ENCODE peak calls at places on chromosomes 2 and 18, in four cellular contexts. D, V, W and G are unnamed samples.

GRCh38 chr2:218387369-218388194 is 5.5 kb downstream of the SLC11A1 start:
- DNase-seq in D (no peak), V (no peak), W (no peak), G (no peak)

GRCh38 chr2:133138693-133139092 is 429.6 kb downstream of the NCKAP5 start:
- DNase-seq in D (no peak), V (no peak), W (no peak), G (no peak)

GRCh38 chr2:159441182-159441581 is 154.7 kb upstream of the WDSUB1 start:
- DNase-seq in D (no peak), V (no peak), W (no peak), G (no peak)

GRCh38 chr18:69400976-69401474 is 337 bp downstream of the DOK6 start:
- DNase-seq in D (no peak), V (no peak), W (no peak), G (no peak)

GRCh38 chr2:199798881-199799580 is 52.0 kb downstream of the FTCDNL1 start:
- DNase-seq in D (no peak), V (no peak), W (no peak), G (no peak)

GRCh38 chr2:127422631-127423475 is 4.6 kb downstream of the PROC start:
- DNase-seq in D (peak), V (no peak), W (peak), G (peak)

GRCh38 chr18:50080932-50081560 is 113.9 kb downstream of the MYO5B start:
- DNase-seq in D (no peak), V (no peak), W (no peak), G (no peak)

GRCh38 chr2:2324565-2325101 is 6.4 kb downstream of the MYT1L start:
- DNase-seq in D (no peak), V (no peak), W (no peak), G (no peak)

GRCh38 chr18:4035521-4035920 is 419.6 kb downstream of the DLGAP1 start:
- DNase-seq in D (no peak), V (no peak), W (no peak), G (no peak)

GRCh38 chr18:50142441-50143120 is 52.4 kb downstream of the MYO5B start:
- DNase-seq in D (no peak), V (no peak), W (no peak), G (no peak)

GRCh38 chr18:31497711-31498449 is at the start of gene DSG2:
- DNase-seq in D (peak), V (no peak), W (peak), G (no peak)

GRCh38 chr2:181673178-181673577 is 7.1 kb downstream of the NEUROD1 start:
- DNase-seq in D (no peak), V (peak), W (no peak), G (no peak)

GRCh38 chr2:111617804-111618576 is 266.0 kb downstream of the ANAPC1 start:
- DNase-seq in D (no peak), V (no peak), W (no peak), G (peak)

GRCh38 chr2:129192841-129193253 is 786.6 kb upstream of the RAB6C start:
- DNase-seq in D (no peak), V (no peak), W (no peak), G (no peak)

GRCh38 chr2:67982956-67983355 is 79.8 kb downstream of the C1D start:
- DNase-seq in D (no peak), V (no peak), W (no peak), G (no peak)

GRCh38 chr2:213640742-213641425 is 356.6 kb downstream of the SPAG16 start:
- DNase-seq in D (no peak), V (no peak), W (no peak), G (no peak)

GRCh38 chr18:42412281-42412680 is 457.2 kb downstream of the PIK3C3 start:
- DNase-seq in D (no peak), V (no peak), W (no peak), G (no peak)

GRCh38 chr2:46983065-46983801 is 67.6 kb upstream of the MCFD2 start:
- DNase-seq in D (peak), V (peak), W (peak), G (no peak)

GRCh38 chr2:109607766-109608165 is 6.0 kb downstream of the SEPTIN10 start:
- DNase-seq in D (no peak), V (no peak), W (no peak), G (no peak)

GRCh38 chr2:144944506-144945230 is 424.7 kb upstream of the ZEB2 start:
- DNase-seq in D (no peak), V (no peak), W (no peak), G (no peak)

GRCh38 chr2:217868911-217869334 is 133.9 kb downstream of the TNS1 start:
- DNase-seq in D (no peak), V (no peak), W (no peak), G (no peak)

GRCh38 chr18:58536534-58537271 is 92.2 kb downstream of the ALPK2 start:
- DNase-seq in D (no peak), V (no peak), W (no peak), G (no peak)

GRCh38 chr18:58263055-58263732 is 219.2 kb downstream of the NEDD4L start:
- DNase-seq in D (no peak), V (no peak), W (no peak), G (no peak)

GRCh38 chr2:189188446-189188845 is 8.9 kb upstream of the COL5A2 start:
- DNase-seq in D (no peak), V (no peak), W (no peak), G (no peak)

GRCh38 chr2:191178066-191178701 is 27.4 kb upstream of the STAT4 start:
- DNase-seq in D (no peak), V (no peak), W (no peak), G (no peak)

GRCh38 chr2:47007221-47007825 is 91.7 kb upstream of the MCFD2 start:
- DNase-seq in D (no peak), V (no peak), W (no peak), G (no peak)

GRCh38 chr18:50089702-50090101 is 105.2 kb downstream of the MYO5B start:
- DNase-seq in D (no peak), V (no peak), W (no peak), G (no peak)

GRCh38 chr2:26720322-26721166 is 28.0 kb downstream of the KCNK3 start:
- DNase-seq in D (no peak), V (no peak), W (no peak), G (no peak)

GRCh38 chr2:208379192-208379591 is 27.4 kb upstream of the PTH2R start:
- DNase-seq in D (no peak), V (no peak), W (no peak), G (no peak)

GRCh38 chr2:55511508-55512124 is 7.9 kb upstream of the CFAP36 start:
- DNase-seq in D (no peak), V (no peak), W (no peak), G (no peak)

GRCh38 chr2:114515901-114516300 is 73.5 kb downstream of the DPP10 start:
- DNase-seq in D (no peak), V (no peak), W (no peak), G (no peak)

GRCh38 chr2:37653805-37654378 is 17.6 kb downstream of the CDC42EP3 start:
- DNase-seq in D (no peak), V (peak), W (no peak), G (peak)

GRCh38 chr2:148350211-148350610 is 294.3 kb upstream of the EPC2 start:
- DNase-seq in D (no peak), V (no peak), W (no peak), G (no peak)

GRCh38 chr2:42962521-42962953 is 170.2 kb upstream of the HAAO start:
- DNase-seq in D (no peak), V (no peak), W (no peak), G (no peak)

GRCh38 chr2:64459575-64459974 is 5.6 kb downstream of the LGALSL start:
- DNase-seq in D (no peak), V (no peak), W (no peak), G (no peak)

GRCh38 chr2:108417254-108417653 is 31.8 kb upstream of the GCC2 start:
- DNase-seq in D (no peak), V (no peak), W (no peak), G (no peak)

GRCh38 chr2:234954551-234954992 is 2.8 kb downstream of the SH3BP4 start:
- DNase-seq in D (no peak), V (no peak), W (no peak), G (no peak)

GRCh38 chr2:234955091-234955511 is 3.3 kb downstream of the SH3BP4 start:
- DNase-seq in D (no peak), V (no peak), W (no peak), G (no peak)

GRCh38 chr2:234958311-234958710 is 6.5 kb downstream of the SH3BP4 start:
- DNase-seq in D (no peak), V (no peak), W (no peak), G (no peak)

GRCh38 chr2:234957533-234958135 is 5.8 kb downstream of the SH3BP4 start:
- DNase-seq in D (no peak), V (no peak), W (no peak), G (no peak)

GRCh38 chr2:234955971-234956509 is 4.2 kb downstream of the SH3BP4 start:
- DNase-seq in D (no peak), V (no peak), W (no peak), G (no peak)
- TF ChIP-seq SPI1 in D (no peak), V (no peak), W (no peak), G (no peak)

DNA sequence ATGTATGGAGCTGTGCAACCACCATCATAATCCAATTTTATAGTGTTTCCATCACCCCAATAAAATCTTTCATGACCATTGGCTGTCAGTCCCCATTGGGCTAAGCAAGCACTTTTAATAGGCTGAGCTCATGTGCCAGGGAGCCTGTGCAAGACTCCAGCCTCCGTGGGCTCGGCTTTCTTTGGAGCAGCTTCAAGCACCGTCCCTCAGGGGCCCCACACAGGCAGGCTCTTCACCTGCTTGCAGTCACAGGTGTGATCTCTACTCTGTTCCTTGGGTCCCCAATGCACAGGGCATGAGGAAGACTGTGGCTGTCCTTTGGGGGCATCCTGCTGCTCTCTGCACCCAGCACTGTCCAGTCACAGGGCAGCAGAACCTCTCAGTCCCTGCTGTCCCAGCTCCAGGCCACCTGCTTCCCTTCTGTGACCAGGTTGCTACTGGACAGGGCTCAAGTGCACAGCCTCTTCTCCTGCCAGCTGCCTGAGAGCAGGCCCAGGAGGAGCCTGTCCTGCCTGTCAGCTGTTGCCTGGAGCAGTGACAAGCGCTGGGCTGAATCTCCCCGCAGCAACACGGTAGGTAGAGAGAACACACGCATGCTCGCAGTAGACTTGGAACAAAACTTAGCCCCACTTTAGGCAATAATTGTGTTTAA is 40.7 kb upstream of the TMEM131 start:
- DNase-seq in D (no peak), V (no peak), W (no peak), G (no peak)
- TF ChIP-seq SPI1 in D (no peak), V (no peak), W (no peak), G (no peak)

GRCh38 chr2:40488927-40489677 is 37.2 kb upstream of the SLC8A1 start:
- DNase-seq in D (no peak), V (no peak), W (no peak), G (peak)
- TF ChIP-seq SPI1 in D (no peak), V (no peak), W (no peak), G (no peak)

DNA sequence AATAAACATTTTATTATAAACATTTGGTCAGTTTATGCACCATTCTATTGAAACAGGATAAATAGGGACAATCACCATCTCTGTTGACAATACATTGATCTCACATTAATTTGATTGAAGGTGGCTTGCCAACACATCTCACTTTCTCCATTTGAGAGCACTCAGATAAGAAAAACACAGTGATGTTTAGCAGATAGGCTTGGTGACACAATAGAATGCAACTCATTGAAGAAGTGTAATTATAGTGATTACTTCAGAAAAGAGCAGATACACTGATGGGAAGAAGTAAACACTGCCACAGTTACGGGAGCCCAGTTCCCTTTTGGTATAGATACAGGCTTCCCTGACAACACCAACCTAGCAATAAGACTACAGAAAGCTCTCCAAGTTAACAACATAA is 89.1 kb downstream of the FIGN start:
- DNase-seq in D (no peak), V (no peak), W (no peak), G (no peak)
- TF ChIP-seq SPI1 in D (no peak), V (no peak), W (no peak), G (no peak)

GRCh38 chr2:121287956-121288355 is 3.0 kb upstream of the TFCP2L1 start:
- DNase-seq in D (no peak), V (no peak), W (no peak), G (no peak)

GRCh38 chr2:121289271-121289670 is 4.3 kb upstream of the TFCP2L1 start:
- DNase-seq in D (no peak), V (no peak), W (no peak), G (no peak)

GRCh38 chr2:121287146-121287798 is 2.3 kb upstream of the TFCP2L1 start:
- DNase-seq in D (no peak), V (no peak), W (no peak), G (no peak)

GRCh38 chr2:121286506-121286905 is 1.5 kb upstream of the TFCP2L1 start:
- DNase-seq in D (no peak), V (no peak), W (no peak), G (no peak)

GRCh38 chr2:121288454-121289231 is 3.6 kb upstream of the TFCP2L1 start:
- DNase-seq in D (no peak), V (no peak), W (no peak), G (no peak)
- TF ChIP-seq SPI1 in D (peak), V (peak), W (peak), G (peak)

GRCh38 chr18:8989855-8990254 is 112.6 kb upstream of the NDUFV2 start:
- DNase-seq in D (no peak), V (no peak), W (no peak), G (no peak)

GRCh38 chr18:8989017-8989416 is 113.5 kb upstream of the NDUFV2 start:
- DNase-seq in D (no peak), V (no peak), W (no peak), G (peak)

GRCh38 chr18:8990276-8991031 is 112.0 kb upstream of the NDUFV2 start:
- DNase-seq in D (no peak), V (no peak), W (no peak), G (no peak)

GRCh38 chr18:8988262-8988871 is 114.1 kb upstream of the NDUFV2 start:
- DNase-seq in D (peak), V (no peak), W (peak), G (peak)

DNA sequence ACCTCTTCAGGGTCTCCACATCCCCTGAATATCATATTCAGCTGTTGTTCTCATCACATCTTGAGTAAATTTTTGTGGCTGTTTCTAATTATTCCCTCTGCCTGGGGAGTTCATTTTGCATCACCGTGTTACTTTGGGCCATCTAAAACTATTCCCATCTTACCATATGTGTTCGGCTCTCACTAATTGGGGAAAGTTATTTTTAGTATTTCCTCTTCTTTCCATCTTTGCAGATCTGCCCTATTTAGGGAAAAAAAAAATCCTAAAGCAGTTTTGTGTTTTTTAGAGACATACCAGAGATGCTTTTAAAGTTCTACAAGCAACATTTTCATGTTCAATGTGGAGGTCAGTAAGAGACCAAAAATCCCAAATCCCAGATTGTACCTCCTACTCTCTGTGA is 111.4 kb upstream of the NDUFV2 start:
- DNase-seq in D (no peak), V (no peak), W (no peak), G (no peak)
- TF ChIP-seq SPI1 in D (no peak), V (no peak), W (no peak), G (no peak)

DNA sequence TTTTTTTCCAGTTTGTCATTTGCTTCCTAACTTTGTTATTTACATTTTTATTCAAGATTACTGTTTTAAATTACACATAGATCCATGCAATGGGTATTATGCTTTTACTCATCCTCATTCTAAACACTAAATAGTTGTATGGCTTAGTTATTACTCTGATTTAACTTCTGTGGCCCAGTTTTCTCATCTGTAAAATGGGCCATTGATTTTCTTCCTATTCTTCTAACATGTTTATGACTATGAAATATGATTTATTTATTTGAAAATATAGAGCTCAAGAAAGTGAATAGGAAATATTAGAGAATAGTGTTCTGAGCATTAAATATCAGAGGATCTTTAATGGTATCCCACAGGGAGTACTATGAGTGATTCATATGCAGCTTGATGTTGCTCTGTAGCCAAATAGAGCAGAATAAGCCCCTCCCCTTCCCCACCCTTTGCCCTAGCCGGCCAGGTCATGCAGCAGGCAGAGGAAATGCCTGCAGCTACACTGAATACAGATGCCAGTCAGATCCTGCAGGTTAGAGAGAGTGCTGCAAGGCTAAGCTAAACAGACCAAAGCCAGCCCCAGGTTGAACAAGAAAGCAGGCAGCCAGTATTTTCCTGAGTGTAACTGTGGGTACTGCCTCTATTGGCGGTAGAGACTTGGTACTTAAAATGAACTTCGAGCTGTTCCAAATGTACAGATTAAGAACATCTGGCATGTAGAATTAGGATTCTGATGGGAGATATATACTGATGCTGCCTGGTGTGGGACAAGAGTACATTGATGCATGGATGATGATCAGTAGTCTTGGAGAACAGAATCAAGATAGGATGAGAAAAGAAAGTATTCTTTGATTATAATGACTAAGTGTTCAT is 11.7 kb upstream of the ACYP2 start:
- DNase-seq in D (no peak), V (no peak), W (no peak), G (no peak)
- TF ChIP-seq SPI1 in D (no peak), V (no peak), W (no peak), G (no peak)